ENCODE peak calls at places on chromosome 4, in five cellular contexts. K, M, D, F and R are unnamed samples.

GRCh38 chr4:59380841-59381366 is 1819.2 kb upstream of the ADGRL3 start:
- DNase-seq in K (no peak), M (no peak), D (no peak), F (no peak), R (no peak)

GRCh38 chr4:156312261-156312847 is 358.7 kb upstream of the CTSO start:
- DNase-seq in K (no peak), M (peak; percentile 20), D (no peak), F (no peak), R (no peak)

GRCh38 chr4:6875431-6875831 is 34.2 kb upstream of the TBC1D14 start:
- DNase-seq in K (no peak), M (no peak), D (no peak), F (no peak), R (no peak)

GRCh38 chr4:78652282-78652876 is 100.8 kb downstream of the ANXA3 start:
- DNase-seq in K (no peak), M (no peak), D (peak; percentile 19), F (no peak), R (no peak)

GRCh38 chr4:155405059-155405458 is 28.3 kb upstream of the MAP9 start:
- DNase-seq in K (no peak), M (no peak), D (no peak), F (no peak), R (no peak)

GRCh38 chr4:89336818-89337395 is 29.3 kb upstream of the GPRIN3 start:
- DNase-seq in K (no peak), M (no peak), D (no peak), F (no peak), R (no peak)

GRCh38 chr4:98688416-98689290 is 30.2 kb upstream of the TSPAN5 start:
- DNase-seq in K (peak; percentile 80), M (peak; percentile 38), D (no peak), F (no peak), R (peak; percentile 22)

GRCh38 chr4:96092151-96092705 is 252.3 kb downstream of the PDHA2 start:
- DNase-seq in K (no peak), M (no peak), D (no peak), F (no peak), R (no peak)

GRCh38 chr4:56681849-56682175 is 716 bp upstream of the HOPX start:
- DNase-seq in K (no peak), M (no peak), D (no peak), F (no peak), R (no peak)

DNA sequence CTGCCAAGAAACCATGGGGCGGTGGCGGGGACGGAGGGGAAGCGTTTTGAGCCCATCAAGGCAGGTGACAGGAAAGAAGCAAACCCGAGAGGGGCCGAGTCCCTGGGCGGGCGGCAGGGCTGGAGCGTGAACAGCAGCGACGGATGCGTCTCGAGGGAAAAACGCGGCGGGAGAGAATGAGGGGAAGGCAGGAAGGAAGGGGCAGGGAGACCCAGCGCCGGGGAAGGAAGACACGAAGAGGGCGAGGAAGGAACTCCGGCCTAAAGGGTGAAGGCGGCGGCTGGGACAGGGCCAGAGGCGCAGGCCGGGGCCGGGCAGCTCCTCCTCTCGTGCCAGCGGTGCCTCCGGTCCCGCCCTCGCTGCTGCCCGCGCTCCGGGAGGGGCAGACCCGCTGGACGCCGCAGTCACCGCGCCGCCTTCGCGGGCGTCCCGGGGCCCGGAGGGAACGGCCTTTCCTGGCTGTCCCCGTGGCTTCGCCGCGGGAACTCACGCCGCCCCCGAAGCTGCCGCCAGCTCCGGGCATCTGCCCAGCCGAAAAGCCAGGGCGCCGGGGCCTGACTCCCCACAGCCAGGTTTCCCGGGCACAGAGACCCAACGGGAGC is 751 bp upstream of the RGS12 start:
- DNase-seq in K (peak; percentile 62), M (peak; percentile 51), D (peak; percentile 77), F (no peak), R (peak; percentile 69)
- H3K4me3 ChIP-seq in K (peak overlapping the region; percentile 80), M (peak overlapping the region; percentile 59), D (peak overlapping the region; percentile 26), F (peak overlapping the region; percentile 88), R (peak overlapping the region; percentile 82)

GRCh38 chr4:55118397-55118796 is 7.0 kb downstream of the KDR start:
- DNase-seq in K (no peak), M (no peak), D (no peak), F (no peak), R (no peak)
- H3K4me3 ChIP-seq in K (no peak overlapping the region), M (no peak overlapping the region), D (no peak overlapping the region), F (no peak overlapping the region), R (no peak overlapping the region)

GRCh38 chr4:72567036-72567435 is 2.0 kb downstream of the ADAMTS3 start:
- DNase-seq in K (no peak), M (no peak), D (no peak), F (no peak), R (no peak)
- H3K4me3 ChIP-seq in K (no peak overlapping the region), M (no peak overlapping the region), D (no peak overlapping the region), F (peak overlapping the region; percentile 63), R (peak overlapping the region; percentile 66)

GRCh38 chr4:108622828-108623227 is 2.5 kb downstream of the RPL34 start:
- DNase-seq in K (no peak), M (no peak), D (no peak), F (no peak), R (no peak)

GRCh38 chr4:108620933-108621905 is 843 bp downstream of the RPL34 start:
- DNase-seq in K (peak; percentile 24), M (peak; percentile 14), D (no peak), F (no peak), R (no peak)

GRCh38 chr4:108624263-108625056 is 4.1 kb downstream of the RPL34 start:
- DNase-seq in K (no peak), M (no peak), D (no peak), F (no peak), R (no peak)

GRCh38 chr4:108620101-108620932 is at the start of gene RPL34:
- DNase-seq in K (peak; percentile 99), M (peak; percentile 99), D (peak; percentile 97), F (peak; percentile 87), R (peak; percentile 96)

GRCh38 chr4:108622022-108622421 is 1.6 kb downstream of the RPL34 start:
- DNase-seq in K (no peak), M (no peak), D (no peak), F (no peak), R (no peak)
- H3K4me3 ChIP-seq in K (no peak overlapping the region), M (peak overlapping the region; percentile 93), D (no peak overlapping the region), F (peak overlapping the region; percentile 22), R (peak overlapping the region; percentile 70)

GRCh38 chr4:76028242-76028859 is 5.1 kb upstream of the CXCL10 start:
- DNase-seq in K (no peak), M (peak; percentile 19), D (no peak), F (no peak), R (peak; percentile 28)
- H3K4me3 ChIP-seq in K (no peak overlapping the region), M (no peak overlapping the region), D (no peak overlapping the region), F (no peak overlapping the region), R (peak overlapping the region; percentile 37)

GRCh38 chr4:10490996-10491395 is 33.8 kb upstream of the ZNF518B start:
- DNase-seq in K (no peak), M (no peak), D (no peak), F (no peak), R (no peak)

GRCh38 chr4:10495651-10496050 is 38.4 kb upstream of the ZNF518B start:
- DNase-seq in K (no peak), M (no peak), D (no peak), F (no peak), R (no peak)

GRCh38 chr4:10491420-10491819 is 34.2 kb upstream of the ZNF518B start:
- DNase-seq in K (no peak), M (no peak), D (no peak), F (no peak), R (no peak)

GRCh38 chr4:10492486-10492885 is 35.3 kb upstream of the ZNF518B start:
- DNase-seq in K (no peak), M (no peak), D (no peak), F (no peak), R (no peak)

DNA sequence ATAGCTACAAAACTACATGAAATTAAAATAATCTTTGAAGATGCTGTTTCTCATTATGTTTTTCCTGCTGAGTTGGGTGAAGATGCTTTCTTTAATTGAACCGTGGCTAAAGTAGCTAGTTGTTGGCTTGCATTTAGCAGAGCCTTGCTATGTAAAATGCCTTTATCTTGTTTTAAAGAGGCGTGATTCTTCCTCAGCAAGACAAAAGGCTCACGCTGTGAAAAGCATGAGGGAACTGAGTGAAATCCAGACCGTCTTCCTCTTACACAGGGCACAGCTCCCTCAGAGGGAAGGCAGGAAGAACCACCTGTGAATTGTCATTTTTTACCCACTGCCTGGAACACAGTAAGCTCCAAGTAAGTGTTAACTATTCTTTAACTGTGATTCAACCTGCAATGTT is 39.0 kb upstream of the ZNF518B start:
- DNase-seq in K (no peak), M (no peak), D (no peak), F (peak; percentile 45), R (no peak)
- H3K4me3 ChIP-seq in K (no peak overlapping the region), M (no peak overlapping the region), D (no peak overlapping the region), F (no peak overlapping the region), R (no peak overlapping the region)

GRCh38 chr4:74543983-74544382 is 99.0 kb downstream of the AREG start:
- DNase-seq in K (peak; percentile 57), M (peak; percentile 67), D (no peak), F (no peak), R (no peak)
- H3K4me3 ChIP-seq in K (no peak overlapping the region), M (no peak overlapping the region), D (no peak overlapping the region), F (no peak overlapping the region), R (no peak overlapping the region)

GRCh38 chr4:42280327-42281095 is 116.8 kb upstream of the SHISA3 start:
- DNase-seq in K (peak; percentile 19), M (peak; percentile 28), D (no peak), F (no peak), R (peak; percentile 56)
- H3K4me3 ChIP-seq in K (no peak overlapping the region), M (no peak overlapping the region), D (no peak overlapping the region), F (no peak overlapping the region), R (no peak overlapping the region)

GRCh38 chr4:88030565-88031310 is 23.3 kb downstream of the PKD2 start:
- DNase-seq in K (no peak), M (no peak), D (no peak), F (no peak), R (no peak)

GRCh38 chr4:88029556-88029955 is 22.1 kb downstream of the PKD2 start:
- DNase-seq in K (no peak), M (peak; percentile 28), D (no peak), F (no peak), R (no peak)

GRCh38 chr4:88027611-88028608 is 20.5 kb downstream of the PKD2 start:
- DNase-seq in K (peak; percentile 94), M (peak; percentile 92), D (no peak), F (no peak), R (peak; percentile 77)

GRCh38 chr4:88033309-88033708 is 25.9 kb downstream of the PKD2 start:
- DNase-seq in K (peak; percentile 76), M (peak; percentile 72), D (peak; percentile 68), F (peak; percentile 35), R (peak; percentile 52)

DNA sequence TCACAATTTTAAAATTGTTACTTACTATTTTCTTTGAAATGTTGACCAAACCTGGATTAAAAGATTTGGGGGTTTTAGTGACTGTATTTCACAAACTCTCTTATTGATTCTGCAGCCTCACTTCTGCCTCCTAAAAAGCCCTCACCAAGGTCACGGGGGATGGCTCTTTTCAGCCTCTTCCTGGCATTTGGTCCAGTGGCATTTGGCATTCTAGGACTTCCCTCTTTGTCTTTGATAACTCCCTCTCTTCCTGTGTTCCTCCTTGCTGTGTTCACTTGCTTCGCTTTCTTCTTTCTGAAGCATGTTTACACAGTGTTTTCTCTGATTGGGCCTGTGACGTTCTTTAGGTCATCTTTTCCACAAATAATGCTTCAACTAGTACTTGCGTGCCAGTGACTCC is 21.5 kb downstream of the PKD2 start:
- DNase-seq in K (no peak), M (no peak), D (no peak), F (no peak), R (no peak)
- H3K4me3 ChIP-seq in K (no peak overlapping the region), M (no peak overlapping the region), D (no peak overlapping the region), F (no peak overlapping the region), R (no peak overlapping the region)